ENCODE peak calls at places on chromosome 5, in ten cellular contexts. J is EL, B is frontal cortex, Y is NCI-H1436, W is NCI-H1105 treated with DMSO at 0.1 percent for 48 hours, S is HFFc6, C is ELR, N is fibroblast of pulmonary artery, R is substantia nigra, H is AG20443. D is an unnamed sample.
A peak's percentile ranks its signal among the peaks of the same experiment; 100 is the strongest.

GRCh38 chr5:83914199-83914598 is 193.5 kb upstream of the HAPLN1 start:
- DNase-seq in Y (no peak), R (no peak), W (no peak), J (no peak), B (no peak), S (no peak), N (peak; percentile 74), H (no peak), C (no peak), D (no peak)

GRCh38 chr5:37722236-37723146 is 117.3 kb downstream of the GDNF start:
- DNase-seq in R (no peak), S (peak; percentile 92), C (peak; percentile 99), N (peak; percentile 77), H (peak; percentile 81), Y (no peak), B (no peak), W (no peak), J (peak; percentile 97), D (no peak)

GRCh38 chr5:14488697-14489096 is 92.9 kb upstream of the OTULINL start:
- DNase-seq in J (no peak), R (no peak), C (no peak), S (no peak), H (no peak), N (no peak), B (no peak), W (no peak), Y (no peak), D (no peak)

GRCh38 chr5:34842554-34842953 is 3.6 kb downstream of the TTC23L start:
- DNase-seq in W (no peak), H (no peak), J (no peak), C (no peak), R (no peak), B (no peak), N (no peak), Y (no peak), S (no peak), D (no peak)

GRCh38 chr5:37490931-37491330 is 111.8 kb downstream of the WDR70 start:
- DNase-seq in H (no peak), B (no peak), R (no peak), W (no peak), J (no peak), C (no peak), N (no peak), Y (no peak), S (no peak), D (no peak)

GRCh38 chr5:322942-323879 is 1.7 kb downstream of the AHRR start:
- DNase-seq in W (no peak), R (no peak), H (peak; percentile 36), N (no peak), S (no peak), C (peak; percentile 30), Y (no peak), B (no peak), J (peak; percentile 38), D (no peak)

GRCh38 chr5:137666901-137667300 is 69.0 kb downstream of the KLHL3 start:
- DNase-seq in S (no peak), B (no peak), H (no peak), R (no peak), N (no peak), W (peak; percentile 41), C (no peak), Y (no peak), J (no peak), D (no peak)

GRCh38 chr5:91101777-91102379 is 281.2 kb downstream of the ARRDC3 start:
- DNase-seq in J (peak; percentile 79), W (peak; percentile 42), B (peak; percentile 59), N (peak; percentile 93), Y (peak; percentile 63), S (peak; percentile 72), R (peak; percentile 2), H (peak; percentile 86), C (peak; percentile 86), D (no peak)

GRCh38 chr5:77630246-77631165 is 8.0 kb downstream of the OTP start:
- DNase-seq in Y (peak; percentile 69), C (peak; percentile 40), S (no peak), N (no peak), J (peak; percentile 49), B (no peak), H (peak; percentile 73), W (peak; percentile 57), R (no peak), D (peak; percentile 49)

GRCh38 chr5:89396262-89396975 is 513.4 kb upstream of the MEF2C start:
- DNase-seq in Y (no peak), N (peak; percentile 43), J (no peak), S (no peak), B (no peak), W (no peak), H (peak; percentile 15), R (peak; percentile 1), C (no peak), D (no peak)

GRCh38 chr5:172444110-172444510 is 10.2 kb downstream of the SH3PXD2B start:
- DNase-seq in C (peak; percentile 43), W (no peak), J (no peak), R (no peak), H (no peak), N (peak; percentile 87), Y (no peak), B (no peak), S (no peak), D (no peak)

GRCh38 chr5:169873642-169874041 is 106.7 kb downstream of the INSYN2B start:
- DNase-seq in J (no peak), N (peak; percentile 66), Y (no peak), B (no peak), W (no peak), S (no peak), H (no peak), R (no peak), C (no peak), D (no peak)

GRCh38 chr5:59067976-59068651 is 485.2 kb downstream of the RAB3C start:
- DNase-seq in N (no peak), R (no peak), C (peak; percentile 49), J (peak; percentile 50), Y (no peak), S (no peak), H (no peak), B (no peak), W (no peak), D (no peak)

GRCh38 chr5:120454094-120454798 is 9.9 kb upstream of the PRR16 start:
- DNase-seq in W (no peak), N (peak; percentile 91), J (peak; percentile 88), S (peak; percentile 72), Y (no peak), C (peak; percentile 64), R (no peak), B (no peak), H (peak; percentile 66), D (no peak)

GRCh38 chr5:96629774-96630173 is 32.4 kb upstream of the CAST start:
- DNase-seq in W (peak; percentile 54), J (peak; percentile 80), S (peak; percentile 88), Y (peak; percentile 5), B (no peak), C (peak; percentile 88), H (peak; percentile 83), N (peak; percentile 83), R (no peak), D (no peak)

GRCh38 chr5:65161655-65162054 is 320.1 kb downstream of the ADAMTS6 start:
- DNase-seq in W (no peak), Y (no peak), C (peak; percentile 41), J (no peak), S (no peak), B (no peak), R (no peak), H (no peak), N (no peak), D (no peak)

GRCh38 chr5:170219615-170220014 is 13.2 kb upstream of the C5orf58 start:
- DNase-seq in B (no peak), Y (no peak), J (peak; percentile 86), C (peak; percentile 91), W (no peak), H (peak; percentile 67), N (peak; percentile 34), S (peak; percentile 78), R (no peak), D (no peak)

GRCh38 chr5:79840085-79840990 is 150.7 kb downstream of the CMYA5 start:
- DNase-seq in S (no peak), R (no peak), H (no peak), B (no peak), N (no peak), J (no peak), C (no peak), Y (no peak), W (no peak), D (no peak)

GRCh38 chr5:83036991-83037390 is 40.2 kb downstream of the TMEM167A start:
- DNase-seq in B (no peak), J (no peak), C (no peak), S (no peak), W (no peak), R (no peak), Y (no peak), H (no peak), N (no peak), D (no peak)

GRCh38 chr5:90000351-90000750 is 409.2 kb downstream of the CETN3 start:
- DNase-seq in N (no peak), J (no peak), B (no peak), R (no peak), C (no peak), W (no peak), Y (no peak), H (no peak), S (no peak), D (no peak)

GRCh38 chr5:18113724-18114123 is 479.5 kb downstream of the TAF11L14 start:
- DNase-seq in N (peak; percentile 4), B (peak; percentile 12), S (no peak), Y (peak; percentile 35), H (peak; percentile 8), C (peak; percentile 0), J (no peak), R (no peak), W (no peak), D (no peak)

GRCh38 chr5:169637085-169637855 is at the start of gene DOCK2:
- DNase-seq in R (no peak), W (no peak), N (no peak), H (peak; percentile 47), C (peak; percentile 24), S (no peak), J (peak; percentile 34), B (no peak), Y (no peak), D (peak; percentile 76)

GRCh38 chr5:113224605-113225065 is 210.2 kb downstream of the TSSK1B start:
- DNase-seq in J (no peak), W (no peak), Y (no peak), H (no peak), R (no peak), N (no peak), S (no peak), C (no peak), B (no peak), D (no peak)

GRCh38 chr5:92962752-92963151 is 618.3 kb downstream of the NR2F1-AS1 start:
- DNase-seq in R (no peak), C (no peak), Y (peak; percentile 71), J (no peak), H (no peak), N (no peak), S (no peak), B (no peak), W (peak; percentile 86), D (no peak)

GRCh38 chr5:178466342-178466741 is 123.9 kb downstream of the COL23A1 start:
- DNase-seq in C (no peak), J (no peak), B (no peak), W (no peak), R (no peak), Y (no peak), N (no peak), S (no peak), H (no peak), D (no peak)

GRCh38 chr5:96324708-96325107 is 108.3 kb downstream of the PCSK1 start:
- DNase-seq in N (peak; percentile 82), J (peak; percentile 93), S (peak; percentile 85), C (peak; percentile 95), B (no peak), Y (no peak), R (no peak), H (no peak), W (no peak), D (no peak)

GRCh38 chr5:139635606-139636206 is 12.4 kb upstream of the CXXC5 start:
- DNase-seq in B (peak; percentile 69), J (peak; percentile 96), Y (peak; percentile 30), C (peak; percentile 80), S (peak; percentile 85), N (peak; percentile 95), H (peak; percentile 87), R (no peak), W (no peak), D (peak; percentile 44)

GRCh38 chr5:111562566-111562965 is 50.2 kb upstream of the STARD4 start:
- DNase-seq in N (no peak), S (no peak), Y (no peak), C (no peak), J (no peak), R (no peak), B (no peak), H (no peak), W (no peak), D (no peak)

D was measured in activated B cell treated with CpG ODN at 0.5 μM for 24 hours.